ENCODE peak calls at places on chromosomes 16 and 17, in five cellular contexts. D is neuronal stem cell, Z is H9, X is breast epithelium, M is SJSA1. W is an unnamed sample.

GRCh38 chr16:9297437-9298113 is 206.1 kb downstream of the HAPSTR1 start:
- DNase-seq in D (no peak), Z (peak; percentile 62), X (no peak), M (no peak), W (no peak)

GRCh38 chr17:78120971-78121800 is 7.4 kb downstream of the TMC6 start:
- DNase-seq in D (no peak), Z (peak; percentile 30), X (no peak), M (no peak), W (peak; percentile 89)

GRCh38 chr16:61105544-61105943 is 930.7 kb downstream of the CDH8 start:
- DNase-seq in D (no peak), Z (no peak), X (no peak), M (no peak), W (no peak)

GRCh38 chr16:48499822-48500440 is 110.0 kb downstream of the N4BP1 start:
- DNase-seq in D (no peak), Z (no peak), X (no peak), M (no peak), W (no peak)

GRCh38 chr17:59762826-59763374 is 55.4 kb downstream of the VMP1 start:
- DNase-seq in D (no peak), Z (no peak), X (no peak), M (no peak), W (no peak)

GRCh38 chr16:85037050-85037410 is 9.4 kb downstream of the KIAA0513 start:
- DNase-seq in D (no peak), Z (no peak), X (no peak), M (no peak), W (no peak)

GRCh38 chr16:46762583-46762982 is 14.4 kb upstream of the MYLK3 start:
- DNase-seq in D (no peak), Z (no peak), X (no peak), M (no peak), W (no peak)

GRCh38 chr17:49013311-49014205 is 16.4 kb downstream of the IGF2BP1 start:
- DNase-seq in D (peak; percentile 90), Z (peak; percentile 94), X (no peak), M (peak; percentile 49), W (no peak)

GRCh38 chr17:38982858-38983746 is 15.9 kb upstream of the FBXO47 start:
- DNase-seq in D (peak; percentile 54), Z (peak; percentile 62), X (no peak), M (no peak), W (no peak)

GRCh38 chr17:77476920-77477805 is 336.4 kb downstream of the SEC14L1 start:
- DNase-seq in D (no peak), Z (no peak), X (peak; percentile 67), M (peak; percentile 92), W (no peak)

GRCh38 chr17:74842599-74843351 is 16.9 kb downstream of the GRIN2C start:
- DNase-seq in D (peak; percentile 48), Z (peak; percentile 88), X (no peak), M (peak; percentile 86), W (no peak)

GRCh38 chr16:74865922-74866598 is 91.4 kb upstream of the FA2H start:
- DNase-seq in D (peak; percentile 15), Z (peak; percentile 92), X (no peak), M (no peak), W (no peak)

GRCh38 chr17:67035131-67036083 is 8.9 kb upstream of the CACNG1 start:
- DNase-seq in D (no peak), Z (no peak), X (no peak), M (no peak), W (no peak)

GRCh38 chr17:63529711-63530556 is 6.8 kb downstream of the KCNH6 start:
- DNase-seq in D (no peak), Z (no peak), X (no peak), M (no peak), W (no peak)

GRCh38 chr17:4584125-4584834 is at the start of gene SMTNL2:
- DNase-seq in D (no peak), Z (peak; percentile 68), X (no peak), M (no peak), W (peak; percentile 75)

GRCh38 chr17:35152741-35153140 is 5.1 kb downstream of the UNC45B start:
- DNase-seq in D (no peak), Z (no peak), X (no peak), M (no peak), W (peak; percentile 43)

GRCh38 chr16:58792188-58792587 is 58.1 kb upstream of the GOT2 start:
- DNase-seq in D (no peak), Z (no peak), X (no peak), M (no peak), W (no peak)

GRCh38 chr16:87778830-87779579 is 13.2 kb upstream of the KLHDC4 start:
- DNase-seq in D (peak; percentile 82), Z (peak; percentile 97), X (peak; percentile 87), M (peak; percentile 95), W (peak; percentile 98)

GRCh38 chr16:67029249-67030096 is 524 bp downstream of the CBFB start:
- DNase-seq in D (peak; percentile 43), Z (no peak), X (peak; percentile 62), M (peak; percentile 50), W (peak; percentile 93)

GRCh38 chr16:3641801-3642396 is 12.6 kb upstream of the DNASE1 start:
- DNase-seq in D (no peak), Z (no peak), X (no peak), M (peak; percentile 30), W (peak; percentile 28)

DNA sequence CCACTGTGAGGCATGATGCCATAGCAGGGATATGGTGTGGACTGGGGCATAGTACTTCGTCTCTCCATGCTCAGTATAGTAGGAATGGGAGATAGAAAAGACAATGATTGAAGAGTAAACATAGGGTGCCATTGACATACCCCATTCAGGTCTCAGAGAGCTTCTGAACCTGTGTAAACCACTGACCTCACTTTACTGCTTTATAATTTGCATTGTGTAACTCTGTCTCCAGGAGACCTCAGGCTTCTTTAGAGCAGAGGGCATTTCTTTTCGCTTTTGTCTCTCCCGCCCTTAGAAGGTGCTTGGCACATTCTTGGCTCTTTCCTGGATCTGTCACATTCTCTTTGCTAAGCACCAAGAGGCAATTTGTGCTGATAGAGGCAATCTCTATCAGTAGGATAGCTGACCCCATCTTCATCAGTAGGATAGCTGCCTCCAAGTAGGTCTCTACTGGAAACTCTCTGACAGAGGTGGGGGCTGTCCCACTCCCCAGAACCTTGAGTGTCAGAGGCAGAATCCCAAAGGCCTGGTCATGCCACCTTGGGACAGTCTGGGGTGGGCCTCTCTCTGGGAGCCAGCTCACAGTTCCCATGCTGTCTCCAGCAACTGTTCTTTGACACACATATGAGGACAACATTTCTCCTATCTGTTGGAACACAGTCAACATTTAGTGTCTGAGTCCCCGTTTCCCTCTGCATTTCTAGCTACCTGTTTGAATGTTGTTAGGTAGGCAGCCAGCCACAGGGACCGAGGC is 181.9 kb downstream of the UTP18 start:
- DNase-seq in D (no peak), Z (no peak), X (no peak), M (no peak), W (no peak)
- H3K9me3 ChIP-seq in D (peaks cover 2% of the 10 kb centered on the region), Z (no peaks in the 10 kb centered on the region), X (no peaks in the 10 kb centered on the region), M (no peaks in the 10 kb centered on the region), W (no peaks in the 10 kb centered on the region)

GRCh38 chr16:53031323-53031942 is 21.3 kb downstream of the CHD9NB start:
- DNase-seq in D (no peak), Z (no peak), X (no peak), M (no peak), W (no peak)
- H3K27ac ChIP-seq in D (no peak overlapping the region), Z (peak overlapping the region; percentile 60), X (peak overlapping the region; percentile 48), M (no peak overlapping the region), W (no peak overlapping the region)

GRCh38 chr16:68470461-68471150 is 22.3 kb upstream of the SMPD3 start:
- DNase-seq in D (no peak), Z (no peak), X (no peak), M (no peak), W (peak; percentile 85)

GRCh38 chr16:68466174-68466573 is 17.9 kb upstream of the SMPD3 start:
- DNase-seq in D (no peak), Z (no peak), X (no peak), M (no peak), W (no peak)

GRCh38 chr16:68472581-68472980 is 24.3 kb upstream of the SMPD3 start:
- DNase-seq in D (no peak), Z (no peak), X (no peak), M (no peak), W (no peak)

GRCh38 chr16:68469728-68470460 is 21.6 kb upstream of the SMPD3 start:
- DNase-seq in D (no peak), Z (no peak), X (no peak), M (no peak), W (no peak)

DNA sequence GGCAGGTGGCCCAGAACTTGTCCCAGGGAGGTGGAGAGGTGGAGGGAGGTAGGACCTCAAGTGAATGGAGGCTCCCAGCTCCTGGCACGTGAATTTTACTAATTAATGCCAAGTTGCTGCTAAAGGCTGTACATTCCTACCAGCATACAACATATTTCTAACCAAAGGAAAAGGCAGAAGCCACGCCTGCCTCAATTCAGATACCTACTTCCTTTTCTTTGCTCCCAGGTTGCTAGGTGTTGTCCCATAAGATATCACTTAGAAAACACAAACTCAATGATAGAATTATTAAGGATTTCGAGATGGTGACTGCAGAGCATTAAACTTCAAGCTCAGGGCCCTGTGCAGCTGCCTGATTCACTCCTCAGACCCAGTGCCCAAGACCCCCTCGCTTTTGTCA is 20.5 kb upstream of the SMPD3 start:
- DNase-seq in D (no peak), Z (no peak), X (no peak), M (no peak), W (no peak)
- H3K9me3 ChIP-seq in D (peaks cover 4% of the 10 kb centered on the region), Z (no peaks in the 10 kb centered on the region), X (no peaks in the 10 kb centered on the region), M (no peaks in the 10 kb centered on the region), W (no peaks in the 10 kb centered on the region)

GRCh38 chr16:2212362-2213324 is 2.0 kb upstream of the BRICD5 start:
- DNase-seq in D (no peak), Z (no peak), X (peak; percentile 85), M (no peak), W (no peak)
- H3K27ac ChIP-seq in D (no peak overlapping the region), Z (no peak overlapping the region), X (peak overlapping the region; percentile 68), M (no peak overlapping the region), W (no peak overlapping the region)

GRCh38 chr16:80041399-80041798 is 440.9 kb upstream of the MAF start:
- DNase-seq in D (no peak), Z (no peak), X (no peak), M (no peak), W (no peak)
- H3K9me3 ChIP-seq in D (no peaks in the 10 kb centered on the region), Z (no peaks in the 10 kb centered on the region), X (no peaks in the 10 kb centered on the region), M (no peaks in the 10 kb centered on the region), W (peaks cover 9% of the 10 kb centered on the region)

GRCh38 chr17:27630607-27631408 is at the start of gene LGALS9:
- DNase-seq in D (no peak), Z (no peak), X (no peak), M (no peak), W (peak; percentile 84)
- H3K27ac ChIP-seq in D (no peak within 1 kb of the TSS), Z (no peak within 1 kb of the TSS), X (peak within 1 kb of the TSS; percentile 86), M (no peak within 1 kb of the TSS), W (peak within 1 kb of the TSS; percentile 87)

W was measured in spleen.